ENCODE peak calls at places on chromosomes 2 and 18, in nine cellular contexts. B is stimulated activated CD8-positive, alpha-beta memory T cell treated with anti-CD3 and anti-CD28 coated beads, Interleukin-2, amount 100 ng/mL, for 1 hour; Y is fibroblast of mammary gland; K is hypothalamus; S is activated T-cell treated with anti-CD3 and anti-CD28 coated beads for 48 hours; F is dorsolateral prefrontal cortex; Q is WTC11; W is M059J; Z is heart left ventricle. G is an unnamed sample.
A peak's percentile ranks its signal among the peaks of the same experiment; 100 is the strongest.

GRCh38 chr2:121689356-121689755 is 40.1 kb upstream of the CLASP1 start:
- DNase-seq in F (no peak), B (no peak), Z (peak; percentile 30), Y (peak; percentile 73), W (peak; percentile 62), Q (no peak), K (no peak), S (no peak), G (peak; percentile 48)

GRCh38 chr2:231415029-231415428 is 19.5 kb downstream of the B3GNT7 start:
- DNase-seq in K (no peak), S (no peak), Y (no peak), Z (peak; percentile 15), F (no peak), Q (no peak), W (no peak), B (no peak), G (no peak)

GRCh38 chr2:240782886-240783818 is 36.9 kb downstream of the KIF1A start:
- DNase-seq in S (no peak), Q (no peak), W (no peak), Z (peak; percentile 18), Y (no peak), B (no peak), K (no peak), F (no peak), G (no peak)

GRCh38 chr2:235468978-235469694 is 24.7 kb upstream of the AGAP1 start:
- DNase-seq in F (peak; percentile 46), W (peak; percentile 88), Y (peak; percentile 95), B (no peak), Q (no peak), K (peak; percentile 22), S (no peak), Z (no peak), G (peak; percentile 81)

GRCh38 chr2:172901913-172902312 is 166.3 kb downstream of the RAPGEF4 start:
- DNase-seq in B (no peak), Z (no peak), F (no peak), Y (no peak), K (no peak), Q (no peak), S (no peak), W (no peak), G (no peak)

GRCh38 chr2:232142049-232142448 is 180.5 kb downstream of the DIS3L2 start:
- DNase-seq in B (no peak), Q (peak; percentile 44), K (peak; percentile 36), Y (peak; percentile 35), Z (peak; percentile 38), W (peak; percentile 29), S (peak; percentile 8), F (peak; percentile 36), G (peak; percentile 26)

GRCh38 chr2:218806346-218806978 is 24.5 kb downstream of the CYP27A1 start:
- DNase-seq in Y (peak; percentile 99), Z (peak; percentile 82), Q (no peak), W (peak; percentile 96), B (no peak), K (no peak), S (no peak), F (no peak), G (peak; percentile 98)

GRCh38 chr2:105158002-105158401 is 83.5 kb upstream of the GPR45 start:
- DNase-seq in Y (no peak), Q (no peak), S (no peak), Z (no peak), F (no peak), B (no peak), W (no peak), K (no peak), G (no peak)

GRCh38 chr18:39325973-39326372 is 1760.4 kb upstream of the CELF4 start:
- DNase-seq in K (no peak), Z (no peak), S (no peak), Y (no peak), F (no peak), Q (no peak), W (no peak), B (no peak), G (no peak)

GRCh38 chr2:214293593-214293992 is 117.3 kb upstream of the VWC2L start:
- DNase-seq in Q (peak; percentile 19), Y (no peak), F (no peak), S (no peak), K (no peak), Z (no peak), B (no peak), W (no peak), G (no peak)

GRCh38 chr2:221129657-221130056 is 442.4 kb downstream of the EPHA4 start:
- DNase-seq in Y (no peak), S (no peak), K (no peak), Z (no peak), F (no peak), Q (no peak), B (no peak), W (no peak), G (no peak)

GRCh38 chr18:3081558-3081957 is 68.6 kb upstream of the LPIN2 start:
- DNase-seq in Z (no peak), W (no peak), S (no peak), K (no peak), B (no peak), Q (no peak), Y (no peak), F (no peak), G (no peak)

GRCh38 chr2:230891509-230891908 is 26.8 kb downstream of the ITM2C start:
- DNase-seq in K (no peak), Q (no peak), F (no peak), Y (no peak), W (peak; percentile 32), Z (no peak), B (no peak), S (no peak), G (no peak)

GRCh38 chr2:129400825-129401224 is 578.6 kb upstream of the RAB6C start:
- DNase-seq in Y (no peak), S (no peak), K (no peak), B (no peak), W (no peak), F (no peak), Z (no peak), Q (no peak), G (no peak)

GRCh38 chr18:62897153-62897552 is 181.8 kb downstream of the PHLPP1 start:
- DNase-seq in S (no peak), B (no peak), K (no peak), Q (no peak), Y (peak; percentile 45), F (no peak), W (peak; percentile 30), Z (no peak), G (peak; percentile 70)

GRCh38 chr2:29219374-29219773 is 104.2 kb downstream of the CLIP4 start:
- DNase-seq in K (no peak), W (no peak), Z (no peak), F (no peak), Q (no peak), S (no peak), B (no peak), Y (no peak), G (no peak)

GRCh38 chr2:20539776-20540586 is 93.1 kb downstream of the RHOB start:
- DNase-seq in F (no peak), W (no peak), S (no peak), K (no peak), Y (peak; percentile 29), B (no peak), Q (no peak), Z (no peak), G (no peak)

GRCh38 chr2:16862474-16862873 is 196.8 kb upstream of the CYRIA start:
- DNase-seq in K (no peak), Z (no peak), S (no peak), B (no peak), Q (no peak), F (no peak), Y (no peak), W (no peak), G (no peak)

GRCh38 chr2:57396364-57397098 is 650.1 kb upstream of the VRK2 start:
- DNase-seq in F (no peak), K (no peak), Y (no peak), S (no peak), Q (no peak), B (no peak), W (peak; percentile 71), Z (no peak), G (peak; percentile 41)

GRCh38 chr2:106546376-106546990 is 59.3 kb downstream of the CD8B2 start:
- DNase-seq in Q (no peak), B (no peak), S (no peak), K (no peak), W (no peak), Z (no peak), F (no peak), Y (no peak), G (no peak)

GRCh38 chr2:29723255-29724001 is 198.0 kb downstream of the ALK start:
- DNase-seq in S (no peak), K (no peak), Z (no peak), Y (no peak), W (no peak), F (no peak), Q (no peak), B (no peak), G (no peak)

GRCh38 chr2:181153886-181154285 is 173.5 kb downstream of the UBE2E3 start:
- DNase-seq in Q (no peak), F (no peak), W (peak; percentile 26), S (no peak), B (no peak), K (no peak), Y (no peak), Z (no peak), G (no peak)